ENCODE peak calls at places on chromosome 19, in eight cellular contexts. F, B, L, Y, T, Z, D and J are unnamed samples.

GRCh38 chr19:23799321-23799720 is 40.6 kb upstream of the ZNF681 start:
- ATAC-seq in F (no peak), B (no peak), Y (no peak), L (no peak), D (no peak), Z (no peak), T (no peak), J (no peak)

GRCh38 chr19:3073931-3074595 is 11.8 kb upstream of the TLE5 start:
- ATAC-seq in B (peak), D (peak), T (no peak), Y (peak), F (peak), Z (peak), L (no peak), J (no peak)

GRCh38 chr19:50329146-50329925 is at the start of gene KCNC3:
- ATAC-seq in B (peak), T (peak), Y (peak), L (peak), Z (peak), F (peak), D (peak), J (peak)

GRCh38 chr19:40342644-40343311 is 5.4 kb downstream of the C19orf47 start:
- ATAC-seq in L (no peak), B (no peak), Y (no peak), D (no peak), F (no peak), T (peak), Z (peak), J (no peak)

GRCh38 chr19:23788415-23788814 is 29.7 kb upstream of the ZNF681 start:
- ATAC-seq in B (no peak), D (no peak), T (no peak), F (no peak), Z (no peak), L (no peak), Y (no peak), J (no peak)

GRCh38 chr19:764301-764700 is 13.4 kb downstream of the MISP start:
- ATAC-seq in D (no peak), L (no peak), B (no peak), Z (no peak), Y (no peak), F (no peak), T (no peak), J (no peak)

GRCh38 chr19:34644991-34645461 is 31.9 kb downstream of the SCGB2B2 start:
- ATAC-seq in Z (no peak), B (no peak), T (peak), L (no peak), Y (no peak), D (no peak), F (no peak), J (no peak)

GRCh38 chr19:29690842-29691241 is 24.2 kb downstream of the C19orf12 start:
- ATAC-seq in L (no peak), F (peak), Y (peak), Z (peak), T (peak), D (peak), B (peak), J (no peak)

GRCh38 chr19:51715850-51716249 is 7.9 kb downstream of the HAS1 start:
- ATAC-seq in T (no peak), F (no peak), Y (no peak), L (no peak), Z (no peak), B (no peak), D (no peak), J (no peak)

GRCh38 chr19:54164369-54165068 is 5.0 kb upstream of the LENG1 start:
- ATAC-seq in D (peak), Y (no peak), F (no peak), Z (peak), T (peak), B (peak), L (peak), J (no peak)

GRCh38 chr19:38812841-38813320 is at the start of gene LGALS4:
- ATAC-seq in F (no peak), B (no peak), Z (no peak), L (peak), T (peak), D (no peak), Y (peak), J (no peak)

GRCh38 chr19:17871878-17872250 is at the start of gene SLC5A5:
- ATAC-seq in F (peak), L (no peak), T (peak), Y (no peak), Z (peak), B (no peak), D (no peak), J (no peak)

GRCh38 chr19:17872251-17873001 is 681 bp downstream of the SLC5A5 start:
- ATAC-seq in F (no peak), Z (no peak), T (no peak), L (no peak), D (no peak), B (no peak), Y (no peak), J (no peak)

GRCh38 chr19:17871032-17871877 is 490 bp upstream of the SLC5A5 start:
- ATAC-seq in D (no peak), Y (no peak), F (no peak), B (no peak), L (no peak), Z (no peak), T (no peak), J (no peak)

GRCh38 chr19:17874423-17875135 is 2.8 kb downstream of the SLC5A5 start:
- ATAC-seq in B (no peak), L (no peak), T (no peak), D (no peak), Y (no peak), F (no peak), Z (peak), J (no peak)

DNA sequence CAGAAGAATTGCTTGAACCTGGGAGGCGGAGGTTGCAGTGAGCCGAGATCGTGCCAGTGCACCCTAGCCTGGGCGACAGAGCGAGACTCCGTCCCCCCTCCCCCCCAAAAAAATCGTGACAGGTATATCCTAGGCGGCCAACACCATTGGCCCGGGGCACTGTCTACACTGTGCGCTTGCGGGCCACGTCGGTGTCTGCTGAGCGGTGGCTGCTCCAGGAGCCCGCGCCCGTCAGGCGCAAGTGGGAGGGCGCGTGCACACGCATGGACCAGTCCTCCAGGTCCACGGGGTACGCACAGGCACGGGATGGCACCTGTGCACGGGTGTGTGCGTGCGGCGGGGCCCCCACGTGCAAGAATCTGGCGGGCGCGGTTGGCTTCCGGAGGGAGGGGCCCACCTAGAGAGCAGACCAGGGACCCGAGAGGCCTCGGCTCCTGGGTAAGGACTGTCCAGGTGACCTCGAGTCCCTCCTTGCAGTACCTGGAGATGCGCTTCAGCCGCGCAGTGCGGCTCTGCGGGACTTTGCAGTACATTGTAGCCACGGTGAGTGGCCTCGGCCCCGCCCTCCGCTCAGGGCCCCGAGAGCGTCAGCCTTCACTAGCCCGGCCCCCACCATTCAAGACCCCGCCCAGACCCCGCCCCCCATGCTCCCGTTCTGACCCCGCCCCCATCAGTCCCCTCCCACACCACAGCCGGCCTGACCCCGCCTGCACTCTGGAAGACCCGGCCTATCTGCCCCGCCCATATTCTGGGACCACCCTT is 2.1 kb downstream of the SLC5A5 start:
- ATAC-seq in Z (peak), B (peak), L (peak), F (peak), T (peak), D (peak), Y (peak), J (peak)
- H3K4me3 ChIP-seq in Z (peak), B (peak), L (peak), F (peak), T (peak), D (peak), Y (peak), J (no peak)

DNA sequence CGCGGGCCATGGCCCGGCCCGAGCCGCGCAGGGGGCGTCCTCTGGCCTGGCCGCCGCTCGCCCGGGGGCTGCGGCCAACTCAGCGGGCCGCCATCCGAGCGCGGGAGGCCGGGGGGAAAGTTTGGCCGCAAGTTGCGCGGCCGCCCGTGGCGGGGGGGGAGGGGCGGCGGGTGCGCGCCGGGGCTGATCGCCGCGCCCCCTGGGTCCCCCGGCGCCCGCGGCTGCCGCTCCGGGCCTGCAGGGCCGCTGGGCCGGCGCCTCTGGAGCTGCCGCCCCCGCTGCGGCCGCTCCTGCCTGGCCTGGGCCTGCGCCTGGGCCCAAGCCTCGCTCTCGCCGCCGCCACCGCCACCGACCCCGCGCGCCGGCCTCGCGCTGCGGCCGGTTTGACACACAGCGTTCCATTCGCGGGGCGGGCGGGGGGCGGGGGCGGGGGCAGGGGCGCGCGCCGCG is at the start of gene NR2F6:
- ATAC-seq in D (no peak), T (no peak), B (peak), Z (no peak), L (no peak), F (no peak), Y (no peak), J (no peak)
- TF ChIP-seq POLR2AphosphoS5 in D (peak), T (no peak), B (peak), Z (peak), L (peak), F (no peak), Y (peak), J (peak)

DNA sequence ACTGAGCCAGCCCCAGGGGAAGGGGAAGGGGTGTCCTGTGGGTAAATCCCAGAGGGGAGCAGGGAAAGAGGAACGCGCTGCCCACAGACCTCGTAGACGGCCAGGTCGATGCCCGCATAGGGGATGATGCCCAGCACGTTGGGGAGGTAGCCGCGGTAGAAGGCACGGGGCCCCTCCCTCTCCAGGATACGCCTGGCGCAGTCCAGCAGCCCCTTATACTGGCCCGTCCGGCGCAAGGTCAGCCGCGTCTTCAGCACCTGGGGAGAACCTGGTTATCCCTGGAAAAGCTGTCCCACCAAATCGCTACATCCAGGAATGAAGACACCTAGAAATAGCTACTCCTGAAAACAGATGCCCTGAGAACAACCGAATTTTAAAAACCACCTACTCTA is 7.4 kb downstream of the SLC25A23 start:
- ATAC-seq in Z (no peak), D (no peak), F (no peak), L (no peak), Y (no peak), T (no peak), B (no peak), J (no peak)
- H3K4me3 ChIP-seq in Z (no peak), D (no peak), F (no peak), L (no peak), Y (no peak), T (no peak), B (no peak), J (no peak)

DNA sequence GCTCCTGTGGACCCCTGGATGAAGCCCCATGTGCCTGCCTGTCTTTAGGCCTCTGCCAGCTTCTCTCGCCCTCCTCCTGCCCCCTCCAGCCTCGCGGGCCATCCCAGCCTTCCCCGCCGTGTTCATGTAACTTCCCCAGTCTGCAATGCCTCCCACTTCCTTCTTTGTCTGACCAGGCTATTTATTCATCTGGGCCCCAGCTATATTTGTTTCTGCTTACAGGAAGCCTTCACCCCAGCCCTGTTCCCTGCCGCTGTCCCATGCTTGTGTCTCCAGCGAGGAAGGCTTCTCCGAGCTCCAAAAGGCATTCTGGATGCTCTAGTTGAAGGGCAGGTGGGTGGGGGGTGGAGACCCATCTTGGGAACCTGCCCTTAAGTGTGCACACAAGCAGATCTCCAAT is 7.9 kb upstream of the C3 start:
- ATAC-seq in B (no peak), Z (no peak), T (no peak), D (no peak), Y (no peak), L (no peak), F (peak), J (no peak)
- TF ChIP-seq POLR2AphosphoS5 in B (no peak), Z (no peak), T (no peak), D (no peak), Y (no peak), L (peak), F (no peak), J (no peak)

GRCh38 chr19:33303791-33304759 is 1.7 kb upstream of the CEBPA start:
- ATAC-seq in Z (no peak), Y (no peak), D (peak), F (no peak), B (no peak), T (no peak), L (no peak), J (no peak)
- H3K4me3 ChIP-seq in Z (no peak), Y (peak), D (peak), F (no peak), B (peak), T (no peak), L (peak), J (peak)

DNA sequence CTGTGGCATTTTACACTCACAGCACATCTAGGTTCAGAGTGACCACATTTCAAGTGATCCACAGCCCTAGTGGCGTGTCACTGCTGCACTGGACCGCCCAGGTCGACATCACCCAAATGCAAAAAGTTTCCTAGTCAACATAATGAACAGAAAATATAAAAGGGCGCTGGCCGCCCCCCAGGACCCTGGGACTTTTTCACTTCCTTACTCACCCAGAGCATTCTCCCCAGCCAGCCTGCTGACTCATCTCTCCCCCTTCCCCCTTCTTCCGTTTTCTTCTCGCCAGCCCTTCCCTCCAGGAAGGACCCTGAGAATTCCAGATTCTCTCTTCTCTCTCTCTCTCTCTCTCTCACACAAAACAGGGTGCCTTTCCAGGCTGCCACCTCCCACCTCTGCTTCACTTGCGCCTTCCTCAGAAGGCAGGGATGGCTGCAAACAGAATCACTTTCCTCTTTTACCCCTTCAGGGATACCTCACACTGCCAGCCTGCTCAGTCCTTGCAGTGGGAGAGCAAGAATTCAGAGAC is 21.0 kb upstream of the GRWD1 start:
- ATAC-seq in T (peak), B (peak), Z (peak), L (no peak), F (peak), D (peak), Y (no peak), J (no peak)
- TF ChIP-seq POLR2AphosphoS5 in T (no peak), B (no peak), Z (no peak), L (no peak), F (no peak), D (no peak), Y (no peak), J (no peak)

DNA sequence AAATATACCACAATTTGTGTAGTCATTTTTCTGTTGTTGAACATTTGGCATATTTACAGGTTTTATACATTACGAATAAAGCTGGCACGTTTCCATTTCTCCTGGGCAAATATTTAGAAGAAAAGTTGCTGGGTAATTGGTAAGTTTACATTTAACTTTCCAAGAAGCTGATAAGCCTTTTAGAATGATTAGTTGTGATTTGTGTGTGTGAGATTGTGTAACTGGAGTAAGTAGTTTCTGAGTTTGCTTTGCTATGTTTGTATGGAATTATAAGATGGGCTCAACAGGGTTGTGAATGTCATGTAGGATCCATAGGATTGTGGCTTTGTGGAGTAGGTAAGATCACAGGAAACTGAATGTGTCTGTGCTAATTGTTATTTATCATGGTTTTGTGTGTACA is 1.7 kb upstream of the ZNF529 start:
- ATAC-seq in L (no peak), Z (no peak), F (no peak), B (no peak), T (no peak), Y (no peak), D (no peak), J (no peak)
- H3K4me3 ChIP-seq in L (no peak), Z (peak), F (peak), B (no peak), T (peak), Y (peak), D (peak), J (no peak)

GRCh38 chr19:44212250-44212864 is at the start of gene ZNF227:
- ATAC-seq in Z (peak), T (peak), Y (peak), B (peak), D (peak), F (peak), L (peak), J (peak)

GRCh38 chr19:44207126-44207803 is 5.1 kb upstream of the ZNF227 start:
- ATAC-seq in D (peak), Y (peak), Z (peak), T (peak), B (peak), F (peak), L (peak), J (peak)

DNA sequence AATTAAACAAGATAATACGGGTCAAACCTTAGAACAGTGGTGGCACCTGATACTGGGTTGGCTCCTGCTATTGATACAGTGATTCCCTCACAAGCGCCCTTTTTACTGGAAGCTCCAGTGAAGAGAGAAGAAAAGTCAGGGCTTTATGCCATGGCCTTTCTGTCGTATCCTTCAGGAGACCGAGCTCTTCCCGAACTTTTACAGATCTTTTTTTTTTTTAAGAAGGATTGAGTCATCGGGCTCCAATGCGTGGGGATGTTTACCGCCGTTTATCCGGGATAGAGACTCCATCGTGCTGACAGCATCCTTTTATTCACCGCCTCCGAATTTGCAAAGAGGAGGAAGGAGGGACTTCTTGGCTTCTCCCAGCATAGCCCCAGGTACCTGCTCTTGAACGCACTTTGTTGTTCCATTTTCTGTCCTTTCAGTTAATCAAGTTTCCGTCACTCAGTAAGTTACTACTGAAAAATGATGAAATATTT is 574 bp downstream of the ZNF227 start:
- ATAC-seq in F (peak), B (peak), D (peak), T (peak), Z (peak), Y (peak), L (no peak), J (no peak)
- TF ChIP-seq POLR2AphosphoS5 in F (no peak), B (no peak), D (no peak), T (no peak), Z (no peak), Y (no peak), L (no peak), J (no peak)